ENCODE peak calls at places on chromosomes 4 and X, in eight cellular contexts. M is H1, D is IMR-90, K is A549, X is GM12878, S is WTC11, E is K562, W is SK-N-SH. O is an unnamed sample.

GRCh38 chrX:97267376-97267775 is 383.7 kb downstream of the RPA4 start:
- DNase-seq in M (no peak), D (peak), K (no peak), X (no peak), S (no peak), E (no peak), W (no peak), O (no peak)

GRCh38 chrX:106726485-106727437 is at the start of gene RNF128:
- DNase-seq in M (peak), D (peak), K (peak), X (no peak), S (peak), E (no peak), W (peak), O (peak)

GRCh38 chr4:176034498-176034897 is 31.1 kb upstream of the WDR17 start:
- DNase-seq in M (no peak), D (peak), K (peak), X (no peak), S (no peak), E (no peak), W (peak), O (no peak)

GRCh38 chr4:11106769-11107168 is 321.9 kb downstream of the HS3ST1 start:
- DNase-seq in M (no peak), D (no peak), K (no peak), X (no peak), S (no peak), E (no peak), W (no peak), O (no peak)

GRCh38 chr4:32073542-32073941 is 1353.4 kb downstream of the PCDH7 start:
- DNase-seq in M (no peak), D (no peak), K (no peak), X (no peak), S (no peak), E (no peak), W (no peak), O (no peak)

GRCh38 chrX:72255445-72255844 is 16.6 kb upstream of the ERCC6L start:
- DNase-seq in M (peak), D (no peak), K (no peak), X (no peak), S (peak), E (no peak), W (no peak), O (no peak)

GRCh38 chrX:40150503-40150902 is 52.7 kb upstream of the BCOR start:
- DNase-seq in M (no peak), D (no peak), K (no peak), X (no peak), S (no peak), E (no peak), W (no peak), O (no peak)

GRCh38 chr4:122921971-122922876 is at the start of gene NUDT6:
- DNase-seq in M (peak), D (peak), K (peak), X (no peak), S (peak), E (peak), W (peak), O (peak)

GRCh38 chr4:113450681-113451080 is 310.9 kb downstream of the CAMK2D start:
- DNase-seq in M (no peak), D (no peak), K (no peak), X (no peak), S (no peak), E (no peak), W (no peak), O (no peak)

GRCh38 chr4:23584024-23584423 is 305.8 kb downstream of the PPARGC1A start:
- DNase-seq in M (no peak), D (no peak), K (no peak), X (no peak), S (no peak), E (no peak), W (no peak), O (no peak)

GRCh38 chr4:52823478-52824092 is 38.5 kb upstream of the RASL11B start:
- DNase-seq in M (no peak), D (peak), K (no peak), X (no peak), S (no peak), E (no peak), W (no peak), O (no peak)

GRCh38 chr4:169117591-169118081 is 107.6 kb upstream of the CBR4 start:
- DNase-seq in M (no peak), D (peak), K (no peak), X (no peak), S (no peak), E (no peak), W (no peak), O (no peak)

GRCh38 chrX:118682258-118683014 is 45.0 kb upstream of the IL13RA1 start:
- DNase-seq in M (no peak), D (no peak), K (peak), X (no peak), S (no peak), E (no peak), W (no peak), O (peak)

GRCh38 chr4:41106081-41106480 is 108.3 kb downstream of the APBB2 start:
- DNase-seq in M (no peak), D (no peak), K (no peak), X (no peak), S (no peak), E (no peak), W (no peak), O (no peak)

GRCh38 chr4:163486321-163486720 is 8.2 kb upstream of the TMA16 start:
- DNase-seq in M (no peak), D (no peak), K (no peak), X (no peak), S (no peak), E (no peak), W (no peak), O (no peak)

GRCh38 chr4:123826896-123827295 is 430.3 kb downstream of the SPRY1 start:
- DNase-seq in M (no peak), D (peak), K (no peak), X (no peak), S (no peak), E (no peak), W (no peak), O (no peak)

GRCh38 chrX:39984191-39984956 is 113.4 kb downstream of the BCOR start:
- DNase-seq in M (no peak), D (peak), K (no peak), X (peak), S (no peak), E (peak), W (no peak), O (no peak)

GRCh38 chrX:40449396-40449795 is 131.4 kb upstream of the ATP6AP2 start:
- DNase-seq in M (no peak), D (no peak), K (no peak), X (no peak), S (no peak), E (no peak), W (no peak), O (no peak)

GRCh38 chr4:52076731-52077130 is 25.6 kb downstream of the SPATA18 start:
- DNase-seq in M (peak), D (no peak), K (no peak), X (no peak), S (peak), E (no peak), W (peak), O (no peak)

GRCh38 chr4:64417974-64418373 is 8.7 kb upstream of the TECRL start:
- DNase-seq in M (no peak), D (no peak), K (no peak), X (no peak), S (no peak), E (no peak), W (no peak), O (no peak)

GRCh38 chr4:177246636-177247584 is 62.8 kb upstream of the NEIL3 start:
- DNase-seq in M (no peak), D (peak), K (no peak), X (no peak), S (no peak), E (no peak), W (no peak), O (no peak)

GRCh38 chr4:103100691-103101090 is 1.1 kb upstream of the BDH2 start:
- DNase-seq in M (no peak), D (no peak), K (no peak), X (no peak), S (no peak), E (no peak), W (no peak), O (no peak)

GRCh38 chr4:113639311-113639710 is 122.2 kb downstream of the CAMK2D start:
- DNase-seq in M (no peak), D (no peak), K (no peak), X (no peak), S (no peak), E (no peak), W (no peak), O (no peak)

GRCh38 chrX:110317079-110317819 is 636 bp downstream of the AMMECR1 start:
- DNase-seq in M (peak), D (no peak), K (peak), X (no peak), S (peak), E (no peak), W (peak), O (no peak)

GRCh38 chr4:145531193-145531592 is 49.5 kb downstream of the SMAD1 start:
- DNase-seq in M (no peak), D (no peak), K (no peak), X (no peak), S (no peak), E (no peak), W (peak), O (no peak)

GRCh38 chr4:165418116-165418515 is 39.3 kb downstream of the CPE start:
- DNase-seq in M (no peak), D (no peak), K (no peak), X (no peak), S (no peak), E (no peak), W (no peak), O (no peak)

GRCh38 chr4:69881173-69881773 is 21.3 kb upstream of the SULT1E1 start:
- DNase-seq in M (no peak), D (peak), K (peak), X (no peak), S (peak), E (peak), W (peak), O (peak)

GRCh38 chr4:73650255-73650654 is 30.0 kb upstream of the RASSF6 start:
- DNase-seq in M (no peak), D (no peak), K (no peak), X (no peak), S (no peak), E (no peak), W (no peak), O (no peak)

GRCh38 chrX:132561483-132561882 is 72.6 kb upstream of the MBNL3 start:
- DNase-seq in M (no peak), D (no peak), K (no peak), X (no peak), S (no peak), E (no peak), W (no peak), O (peak)

GRCh38 chr4:41600243-41600642 is 62.3 kb downstream of the LIMCH1 start:
- DNase-seq in M (no peak), D (no peak), K (no peak), X (no peak), S (no peak), E (no peak), W (no peak), O (no peak)

GRCh38 chr4:55545681-55546632 is 752 bp downstream of the CLOCK start:
- DNase-seq in M (peak), D (peak), K (peak), X (no peak), S (peak), E (peak), W (peak), O (peak)

GRCh38 chr4:37847311-37847710 is 20.8 kb downstream of the PGM2 start:
- DNase-seq in M (no peak), D (no peak), K (no peak), X (no peak), S (no peak), E (no peak), W (no peak), O (no peak)

GRCh38 chrX:37834937-37835336 is 12.4 kb downstream of the DYNLT3 start:
- DNase-seq in M (no peak), D (no peak), K (no peak), X (no peak), S (no peak), E (no peak), W (no peak), O (no peak)

GRCh38 chrX:65635371-65635770 is 32.1 kb upstream of the MSN start:
- DNase-seq in M (no peak), D (no peak), K (no peak), X (no peak), S (no peak), E (no peak), W (no peak), O (no peak)

GRCh38 chrX:33434256-33435092 is 223.1 kb upstream of the DMD start:
- DNase-seq in M (peak), D (peak), K (peak), X (no peak), S (peak), E (peak), W (peak), O (peak)

GRCh38 chrX:73979551-73980131 is 324.3 kb upstream of the ZCCHC13 start:
- DNase-seq in M (no peak), D (no peak), K (no peak), X (no peak), S (no peak), E (no peak), W (no peak), O (no peak)

DNA sequence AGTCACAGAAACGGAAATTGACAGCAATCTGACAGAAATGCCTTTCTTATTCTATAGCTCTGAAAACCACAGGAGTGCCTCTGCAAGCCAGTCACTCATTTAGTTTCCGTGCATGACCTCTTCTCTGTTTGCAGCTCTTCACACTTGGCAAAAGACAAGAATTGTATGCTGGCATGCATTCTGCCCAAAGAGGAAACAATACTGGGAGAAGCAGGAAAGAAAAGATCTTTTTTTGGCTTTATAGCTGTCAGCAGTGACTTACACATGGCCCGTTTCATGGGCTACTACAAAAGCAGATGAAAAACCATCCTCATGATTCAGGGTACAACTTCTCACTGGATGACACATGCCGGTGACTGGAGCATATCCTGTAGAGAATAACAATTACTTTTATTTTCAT is 249.4 kb downstream of the ADAMTS3 start:
- DNase-seq in M (no peak), D (peak), K (no peak), X (no peak), S (no peak), E (no peak), W (no peak), O (no peak)
- TF ChIP-seq USF2 in M (no peak), D (no peak), K (no peak), X (no peak), S (no peak), E (no peak), W (no peak), O (no peak)

GRCh38 chr4:77927991-77928925 is 65.6 kb downstream of the MRPL1 start:
- DNase-seq in M (no peak), D (peak), K (peak), X (no peak), S (no peak), E (no peak), W (no peak), O (peak)
- TF ChIP-seq USF2 in M (no peak), D (no peak), K (no peak), X (no peak), S (no peak), E (no peak), W (no peak), O (no peak)

GRCh38 chr4:8113611-8114343 is 44.8 kb downstream of the ABLIM2 start:
- DNase-seq in M (no peak), D (no peak), K (no peak), X (no peak), S (no peak), E (no peak), W (no peak), O (no peak)

GRCh38 chr4:8114456-8115202 is 44.0 kb downstream of the ABLIM2 start:
- DNase-seq in M (no peak), D (no peak), K (no peak), X (no peak), S (no peak), E (no peak), W (no peak), O (no peak)

GRCh38 chr4:8110071-8110986 is 48.3 kb downstream of the ABLIM2 start:
- DNase-seq in M (peak), D (no peak), K (peak), X (no peak), S (peak), E (peak), W (no peak), O (peak)

GRCh38 chr4:8112036-8112576 is 46.5 kb downstream of the ABLIM2 start:
- DNase-seq in M (no peak), D (no peak), K (no peak), X (no peak), S (no peak), E (no peak), W (no peak), O (no peak)

GRCh38 chr4:8112672-8113071 is 45.9 kb downstream of the ABLIM2 start:
- DNase-seq in M (no peak), D (no peak), K (no peak), X (no peak), S (no peak), E (no peak), W (no peak), O (no peak)
- TF ChIP-seq USF2 in M (no peak), D (no peak), K (no peak), X (no peak), S (no peak), E (no peak), W (no peak), O (no peak)

DNA sequence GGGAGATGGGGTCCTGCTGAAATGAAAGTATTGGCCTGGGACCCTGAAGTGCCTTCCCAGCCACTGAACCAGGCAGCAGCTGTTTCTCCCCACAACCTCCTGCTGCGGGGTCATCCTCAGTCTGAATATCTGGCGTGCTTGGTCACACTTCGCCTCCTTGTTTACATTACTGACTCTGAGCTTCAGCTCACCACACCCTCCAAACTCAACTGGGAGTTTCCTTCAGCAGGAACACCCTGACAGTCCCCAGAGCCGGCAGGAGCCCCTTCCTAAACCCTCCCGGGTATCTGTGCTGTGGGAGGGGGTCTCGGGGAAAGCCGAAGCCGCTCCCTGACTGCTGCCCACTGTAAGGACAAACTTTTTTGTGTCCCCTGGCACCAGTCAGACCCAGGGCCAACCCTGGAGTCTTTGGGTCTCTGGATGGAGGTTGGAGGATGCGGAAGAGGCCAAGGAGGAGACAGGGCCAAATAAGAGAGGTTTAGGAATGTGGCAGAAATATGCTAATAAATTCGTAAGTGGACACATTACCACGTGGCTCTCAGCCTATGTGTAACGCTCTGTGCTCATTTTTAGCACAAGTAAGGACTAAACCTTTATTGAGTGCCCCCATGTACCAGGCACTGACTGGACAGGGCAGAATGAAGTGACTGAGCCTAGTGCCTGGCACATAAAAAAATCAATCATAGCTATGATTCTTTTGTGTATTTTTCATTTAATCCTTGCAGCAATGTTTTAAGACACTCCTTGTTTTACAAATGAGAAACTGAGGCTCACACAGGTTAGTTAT is 20.7 kb downstream of the FHDC1 start:
- DNase-seq in M (no peak), D (peak), K (peak), X (no peak), S (no peak), E (no peak), W (no peak), O (peak)
- TF ChIP-seq USF2 in M (no peak), D (no peak), K (no peak), X (no peak), S (no peak), E (no peak), W (no peak), O (no peak)

GRCh38 chrX:136896121-136896914 is 15.8 kb upstream of the RBMX start:
- DNase-seq in M (no peak), D (peak), K (no peak), X (no peak), S (no peak), E (peak), W (peak), O (no peak)

DNA sequence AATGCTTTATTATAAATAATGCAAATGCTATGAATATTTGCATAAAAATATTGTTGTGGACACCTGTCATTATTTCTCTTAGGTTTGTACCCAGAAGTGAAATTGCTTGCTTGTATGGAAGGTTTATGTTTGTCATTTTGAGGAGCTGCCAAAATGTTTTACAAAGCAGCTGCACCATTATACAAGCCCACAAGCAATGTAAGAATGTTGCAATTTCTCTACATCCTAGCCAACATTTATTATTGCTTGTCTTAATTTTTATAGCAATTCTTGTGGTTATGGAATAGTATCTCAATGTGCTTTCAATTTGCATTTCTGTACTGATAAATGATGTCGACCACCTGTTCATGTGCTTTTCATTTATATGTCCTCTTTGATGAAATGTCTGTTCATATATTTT is 18.7 kb upstream of the RBMX start:
- DNase-seq in M (no peak), D (no peak), K (no peak), X (no peak), S (no peak), E (no peak), W (no peak), O (no peak)
- TF ChIP-seq USF2 in M (no peak), D (no peak), K (no peak), X (no peak), S (no peak), E (no peak), W (no peak), O (no peak)

DNA sequence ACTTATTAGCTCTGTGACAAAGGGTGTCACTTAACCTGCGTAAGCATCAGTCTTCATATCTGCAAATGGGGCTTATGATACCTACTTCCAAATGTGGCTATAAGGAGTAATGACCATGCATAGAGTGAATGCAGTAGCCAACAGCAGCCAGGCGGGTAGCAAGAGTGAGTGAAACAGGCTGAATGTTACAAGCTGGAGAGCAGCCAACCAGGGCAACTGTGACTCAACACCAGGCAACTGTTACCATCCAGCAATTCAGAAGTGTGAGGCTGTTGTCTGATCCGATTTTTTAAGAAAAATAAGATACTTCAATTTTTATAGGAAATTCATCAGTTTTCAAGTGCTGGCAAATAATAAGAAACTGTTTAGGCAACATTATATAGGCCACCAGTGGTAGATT is 270.2 kb upstream of the TAPT1 start:
- DNase-seq in M (no peak), D (peak), K (no peak), X (no peak), S (no peak), E (no peak), W (no peak), O (no peak)
- TF ChIP-seq USF2 in M (no peak), D (no peak), K (no peak), X (no peak), S (no peak), E (no peak), W (no peak), O (no peak)